ENCODE peak calls at places on chromosomes 7 and 10, in seven cellular contexts. One of them, this sample, is unnamed. For H3K4me1, the result is how much of the 10 kb centered on the place peaks cover.

GRCh38 chr7:148442933-148443332 is 147.6 kb upstream of the C7orf33 start:
- DNase-seq in CD8-positive, alpha-beta T cell: no peak
- DNase-seq in suprapubic skin: no peak
- DNase-seq in IMR-90: no peak
- DNase-seq in OCI-LY7: no peak
- DNase-seq in hepatocyte: no peak
- DNase-seq in sigmoid colon: no peak
- DNase-seq in this sample: no peak

GRCh38 chr10:689433-690226 is at the start of gene DIP2C:
- DNase-seq in suprapubic skin: no peak
- DNase-seq in sigmoid colon: peak
- DNase-seq in hepatocyte: peak
- DNase-seq in OCI-LY7: no peak
- DNase-seq in CD8-positive, alpha-beta T cell: no peak
- DNase-seq in IMR-90: peak
- DNase-seq in this sample: peak

GRCh38 chr7:117572826-117573620 is 93.2 kb downstream of the CFTR start:
- DNase-seq in hepatocyte: no peak
- DNase-seq in CD8-positive, alpha-beta T cell: no peak
- DNase-seq in IMR-90: no peak
- DNase-seq in OCI-LY7: no peak
- DNase-seq in suprapubic skin: no peak
- DNase-seq in sigmoid colon: no peak
- DNase-seq in this sample: no peak

GRCh38 chr7:126667742-126668366 is 584.9 kb downstream of the GRM8 start:
- DNase-seq in suprapubic skin: no peak
- DNase-seq in IMR-90: no peak
- DNase-seq in hepatocyte: no peak
- DNase-seq in CD8-positive, alpha-beta T cell: no peak
- DNase-seq in OCI-LY7: no peak
- DNase-seq in sigmoid colon: no peak
- DNase-seq in this sample: no peak

GRCh38 chr10:74502963-74503608 is 323.3 kb upstream of the KAT6B start:
- DNase-seq in CD8-positive, alpha-beta T cell: no peak
- DNase-seq in sigmoid colon: no peak
- DNase-seq in hepatocyte: no peak
- DNase-seq in IMR-90: peak
- DNase-seq in OCI-LY7: no peak
- DNase-seq in suprapubic skin: no peak
- DNase-seq in this sample: no peak

GRCh38 chr10:42973870-42974692 is 102.8 kb upstream of the RET start:
- DNase-seq in suprapubic skin: peak
- DNase-seq in sigmoid colon: peak
- DNase-seq in CD8-positive, alpha-beta T cell: no peak
- DNase-seq in IMR-90: no peak
- DNase-seq in OCI-LY7: no peak
- DNase-seq in hepatocyte: no peak
- DNase-seq in this sample: no peak

GRCh38 chr10:29240991-29241660 is 47.7 kb upstream of the LYZL1 start:
- DNase-seq in suprapubic skin: no peak
- DNase-seq in OCI-LY7: no peak
- DNase-seq in hepatocyte: no peak
- DNase-seq in sigmoid colon: no peak
- DNase-seq in IMR-90: no peak
- DNase-seq in CD8-positive, alpha-beta T cell: no peak
- DNase-seq in this sample: no peak

GRCh38 chr7:34622182-34622581 is 35.8 kb upstream of the NPSR1 start:
- DNase-seq in sigmoid colon: no peak
- DNase-seq in suprapubic skin: no peak
- DNase-seq in hepatocyte: no peak
- DNase-seq in IMR-90: no peak
- DNase-seq in OCI-LY7: no peak
- DNase-seq in CD8-positive, alpha-beta T cell: no peak
- DNase-seq in this sample: no peak

GRCh38 chr7:11604505-11604904 is 227.5 kb downstream of the THSD7A start:
- DNase-seq in IMR-90: no peak
- DNase-seq in hepatocyte: no peak
- DNase-seq in suprapubic skin: no peak
- DNase-seq in sigmoid colon: no peak
- DNase-seq in OCI-LY7: no peak
- DNase-seq in CD8-positive, alpha-beta T cell: no peak
- DNase-seq in this sample: no peak

GRCh38 chr10:24824124-24824523 is 100.4 kb upstream of the ARHGAP21 start:
- DNase-seq in OCI-LY7: no peak
- DNase-seq in CD8-positive, alpha-beta T cell: no peak
- DNase-seq in suprapubic skin: no peak
- DNase-seq in IMR-90: peak
- DNase-seq in hepatocyte: no peak
- DNase-seq in sigmoid colon: no peak
- DNase-seq in this sample: no peak

GRCh38 chr10:66381045-66381444 is 544.8 kb upstream of the LRRTM3 start:
- DNase-seq in hepatocyte: no peak
- DNase-seq in IMR-90: no peak
- DNase-seq in sigmoid colon: no peak
- DNase-seq in suprapubic skin: no peak
- DNase-seq in CD8-positive, alpha-beta T cell: no peak
- DNase-seq in OCI-LY7: no peak
- DNase-seq in this sample: no peak

GRCh38 chr7:134276951-134277350 is 39.8 kb downstream of the SLC35B4 start:
- DNase-seq in OCI-LY7: no peak
- DNase-seq in IMR-90: no peak
- DNase-seq in sigmoid colon: no peak
- DNase-seq in hepatocyte: no peak
- DNase-seq in suprapubic skin: no peak
- DNase-seq in CD8-positive, alpha-beta T cell: no peak
- DNase-seq in this sample: no peak

GRCh38 chr7:105975770-105976428 is 12.8 kb downstream of the CDHR3 start:
- DNase-seq in hepatocyte: no peak
- DNase-seq in sigmoid colon: no peak
- DNase-seq in suprapubic skin: no peak
- DNase-seq in OCI-LY7: no peak
- DNase-seq in IMR-90: peak
- DNase-seq in CD8-positive, alpha-beta T cell: no peak
- DNase-seq in this sample: no peak

GRCh38 chr7:33563010-33563409 is 342.3 kb upstream of the BMPER start:
- DNase-seq in hepatocyte: no peak
- DNase-seq in CD8-positive, alpha-beta T cell: no peak
- DNase-seq in suprapubic skin: no peak
- DNase-seq in OCI-LY7: no peak
- DNase-seq in IMR-90: no peak
- DNase-seq in sigmoid colon: no peak
- DNase-seq in this sample: no peak

GRCh38 chr10:61024801-61025201 is 80.8 kb upstream of the RHOBTB1 start:
- DNase-seq in sigmoid colon: no peak
- DNase-seq in suprapubic skin: no peak
- DNase-seq in hepatocyte: peak
- DNase-seq in OCI-LY7: peak
- DNase-seq in CD8-positive, alpha-beta T cell: no peak
- DNase-seq in IMR-90: peak
- DNase-seq in this sample: no peak

GRCh38 chr10:60334991-60335390 is 54.7 kb downstream of the ANK3 start:
- DNase-seq in OCI-LY7: no peak
- DNase-seq in sigmoid colon: no peak
- DNase-seq in CD8-positive, alpha-beta T cell: no peak
- DNase-seq in suprapubic skin: no peak
- DNase-seq in hepatocyte: no peak
- DNase-seq in IMR-90: no peak
- DNase-seq in this sample: no peak

GRCh38 chr10:31099101-31099500 is 67.4 kb upstream of the ZNF438 start:
- DNase-seq in suprapubic skin: no peak
- DNase-seq in hepatocyte: no peak
- DNase-seq in sigmoid colon: no peak
- DNase-seq in CD8-positive, alpha-beta T cell: no peak
- DNase-seq in IMR-90: peak
- DNase-seq in OCI-LY7: no peak
- DNase-seq in this sample: no peak

GRCh38 chr7:129777195-129777844 is 165.8 kb downstream of the NRF1 start:
- DNase-seq in IMR-90: no peak
- DNase-seq in hepatocyte: no peak
- DNase-seq in OCI-LY7: no peak
- DNase-seq in sigmoid colon: no peak
- DNase-seq in suprapubic skin: peak
- DNase-seq in CD8-positive, alpha-beta T cell: no peak
- DNase-seq in this sample: no peak

GRCh38 chr7:2381881-2382509 is 21.4 kb upstream of the CHST12 start:
- DNase-seq in OCI-LY7: no peak
- DNase-seq in sigmoid colon: no peak
- DNase-seq in hepatocyte: no peak
- DNase-seq in suprapubic skin: no peak
- DNase-seq in IMR-90: no peak
- DNase-seq in CD8-positive, alpha-beta T cell: no peak
- DNase-seq in this sample: no peak

GRCh38 chr7:2483495-2483894 is 7.3 kb upstream of the GRIFIN start:
- DNase-seq in IMR-90: no peak
- DNase-seq in CD8-positive, alpha-beta T cell: no peak
- DNase-seq in suprapubic skin: no peak
- DNase-seq in sigmoid colon: no peak
- DNase-seq in hepatocyte: no peak
- DNase-seq in OCI-LY7: no peak
- DNase-seq in this sample: no peak

DNA sequence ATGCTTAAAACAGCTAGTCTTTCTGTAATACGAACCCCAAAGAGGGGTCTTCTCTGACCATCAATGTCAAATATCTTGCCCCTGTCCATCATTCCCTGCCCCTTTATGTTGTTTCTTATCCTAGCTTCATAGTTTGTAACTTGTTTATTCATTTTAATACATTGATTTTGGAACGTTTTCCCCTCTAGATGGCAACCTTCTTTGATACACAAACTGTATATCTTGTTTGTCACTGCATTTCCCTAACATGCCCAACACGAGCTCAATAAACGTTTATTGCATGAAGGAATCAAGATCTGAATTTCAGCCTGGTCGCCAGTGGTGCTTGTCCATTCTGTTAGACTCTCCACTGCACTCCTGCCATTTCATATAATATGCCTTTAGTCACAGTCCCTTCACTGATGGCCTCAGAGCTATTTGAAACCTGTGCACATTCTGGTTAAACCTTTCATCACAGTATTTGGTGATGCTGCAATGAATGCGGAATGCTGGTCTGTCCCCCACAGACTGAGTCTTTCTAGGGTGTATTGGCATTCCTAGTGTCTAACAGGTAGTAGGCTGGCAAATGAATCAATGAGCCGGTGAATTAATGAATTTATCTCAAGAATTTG is 55.0 kb upstream of the FRMD4A start:
- DNase-seq in sigmoid colon: no peak
- DNase-seq in IMR-90: peak
- DNase-seq in OCI-LY7: no peak
- DNase-seq in hepatocyte: no peak
- DNase-seq in CD8-positive, alpha-beta T cell: no peak
- DNase-seq in suprapubic skin: no peak
- DNase-seq in this sample: no peak
- H3K4me1 ChIP-seq in sigmoid colon: under half
- H3K4me1 ChIP-seq in IMR-90: under half
- H3K4me1 ChIP-seq in OCI-LY7: under half
- H3K4me1 ChIP-seq in hepatocyte: under half
- H3K4me1 ChIP-seq in CD8-positive, alpha-beta T cell: under half
- H3K4me1 ChIP-seq in suprapubic skin: under half
- H3K4me1 ChIP-seq in this sample: under half

GRCh38 chr7:79979437-79979836 is 155.2 kb upstream of the GNAI1 start:
- DNase-seq in IMR-90: peak
- DNase-seq in suprapubic skin: no peak
- DNase-seq in hepatocyte: no peak
- DNase-seq in CD8-positive, alpha-beta T cell: no peak
- DNase-seq in OCI-LY7: no peak
- DNase-seq in sigmoid colon: no peak
- DNase-seq in this sample: no peak

GRCh38 chr7:79984210-79984609 is 150.4 kb upstream of the GNAI1 start:
- DNase-seq in CD8-positive, alpha-beta T cell: no peak
- DNase-seq in hepatocyte: no peak
- DNase-seq in sigmoid colon: no peak
- DNase-seq in IMR-90: peak
- DNase-seq in suprapubic skin: no peak
- DNase-seq in OCI-LY7: no peak
- DNase-seq in this sample: no peak

GRCh38 chr7:79977481-79977880 is 157.2 kb upstream of the GNAI1 start:
- DNase-seq in suprapubic skin: no peak
- DNase-seq in IMR-90: no peak
- DNase-seq in CD8-positive, alpha-beta T cell: no peak
- DNase-seq in hepatocyte: no peak
- DNase-seq in OCI-LY7: no peak
- DNase-seq in sigmoid colon: no peak
- DNase-seq in this sample: no peak

GRCh38 chr7:79980376-79980775 is 154.3 kb upstream of the GNAI1 start:
- DNase-seq in IMR-90: no peak
- DNase-seq in CD8-positive, alpha-beta T cell: no peak
- DNase-seq in OCI-LY7: no peak
- DNase-seq in sigmoid colon: no peak
- DNase-seq in hepatocyte: no peak
- DNase-seq in suprapubic skin: no peak
- DNase-seq in this sample: no peak

GRCh38 chr7:79982151-79982770 is 152.4 kb upstream of the GNAI1 start:
- DNase-seq in suprapubic skin: no peak
- DNase-seq in IMR-90: peak
- DNase-seq in CD8-positive, alpha-beta T cell: no peak
- DNase-seq in OCI-LY7: no peak
- DNase-seq in hepatocyte: no peak
- DNase-seq in sigmoid colon: no peak
- DNase-seq in this sample: no peak
- H3K4me1 ChIP-seq in suprapubic skin: under half
- H3K4me1 ChIP-seq in IMR-90: under half
- H3K4me1 ChIP-seq in CD8-positive, alpha-beta T cell: under half
- H3K4me1 ChIP-seq in OCI-LY7: under half
- H3K4me1 ChIP-seq in hepatocyte: under half
- H3K4me1 ChIP-seq in sigmoid colon: under half
- H3K4me1 ChIP-seq in this sample: under half

DNA sequence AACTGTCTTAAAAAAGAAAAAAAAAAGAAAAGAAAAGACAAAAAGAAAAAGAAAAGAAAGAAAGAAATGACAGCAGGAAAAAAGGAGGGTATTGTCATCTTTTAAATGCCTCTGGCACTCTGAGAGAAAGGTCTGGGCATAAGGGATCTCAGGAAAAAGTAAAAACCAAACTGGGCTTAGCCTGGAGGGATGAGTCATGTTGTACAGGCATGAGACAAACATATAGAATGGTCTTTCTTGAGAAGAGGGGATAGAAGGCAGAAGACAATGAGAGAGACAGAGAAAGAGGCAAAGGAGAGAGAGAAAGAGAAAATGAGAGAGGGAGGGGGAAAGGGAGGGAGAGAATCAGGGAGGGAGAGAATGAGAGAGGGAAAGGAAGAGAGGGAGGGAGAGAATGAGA is 32.3 kb upstream of the KCNMA1 start:
- DNase-seq in IMR-90: peak
- DNase-seq in hepatocyte: no peak
- DNase-seq in sigmoid colon: no peak
- DNase-seq in CD8-positive, alpha-beta T cell: no peak
- DNase-seq in OCI-LY7: no peak
- DNase-seq in suprapubic skin: no peak
- DNase-seq in this sample: no peak
- H3K4me1 ChIP-seq in IMR-90: under half
- H3K4me1 ChIP-seq in hepatocyte: under half
- H3K4me1 ChIP-seq in sigmoid colon: under half
- H3K4me1 ChIP-seq in CD8-positive, alpha-beta T cell: under half
- H3K4me1 ChIP-seq in OCI-LY7: under half
- H3K4me1 ChIP-seq in suprapubic skin: under half
- H3K4me1 ChIP-seq in this sample: under half

DNA sequence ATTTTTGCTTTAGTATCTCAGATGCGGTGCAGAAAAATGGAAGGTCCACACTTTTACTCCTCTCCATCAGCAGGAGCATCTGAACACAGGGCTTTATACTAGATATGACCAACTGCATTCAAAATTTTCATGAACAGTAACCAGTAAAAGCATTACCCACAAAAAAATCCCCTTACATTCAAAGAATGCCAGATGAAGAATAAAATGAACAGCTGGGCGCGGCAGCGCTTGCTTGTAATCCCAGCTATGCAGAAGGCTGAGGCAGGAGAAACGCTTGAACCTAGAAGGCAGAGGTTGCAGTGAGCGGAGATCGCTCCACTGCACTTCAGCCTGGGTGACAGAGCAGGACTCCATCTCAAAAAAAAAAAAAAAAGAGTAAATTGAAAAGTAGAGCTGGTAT is 3.1 kb downstream of the SAR1A start:
- DNase-seq in hepatocyte: no peak
- DNase-seq in suprapubic skin: no peak
- DNase-seq in sigmoid colon: no peak
- DNase-seq in OCI-LY7: no peak
- DNase-seq in CD8-positive, alpha-beta T cell: no peak
- DNase-seq in IMR-90: no peak
- DNase-seq in this sample: no peak
- H3K4me1 ChIP-seq in hepatocyte: under half
- H3K4me1 ChIP-seq in suprapubic skin: under half
- H3K4me1 ChIP-seq in sigmoid colon: half or more
- H3K4me1 ChIP-seq in OCI-LY7: under half
- H3K4me1 ChIP-seq in CD8-positive, alpha-beta T cell: half or more
- H3K4me1 ChIP-seq in IMR-90: under half
- H3K4me1 ChIP-seq in this sample: half or more

This sample was measured in heart left ventricle.